ENCODE peak calls at places on chromosome 11, in seven cellular contexts. J is tibial nerve; A is C1 segment of cervical spinal cord; H is ureter; I is RWPE1; Z is activated CD4-positive, alpha-beta T cell treated with anti-CD3 and anti-CD28 coated beads for 36 hours; B is effector memory CD4-positive, alpha-beta T cell. N is an unnamed sample.

GRCh38 chr11:130523609-130524008 is 75.2 kb downstream of the ADAMTS15 start:
- DNase-seq in J (no peak), A (no peak), H (no peak), I (no peak), Z (no peak), B (no peak), N (no peak)

GRCh38 chr11:35878736-35879135 is 65.1 kb upstream of the LDLRAD3 start:
- DNase-seq in J (no peak), A (no peak), H (no peak), I (no peak), Z (no peak), B (no peak), N (no peak)

GRCh38 chr11:2802389-2803185 is 83.0 kb downstream of the CDKN1C start:
- DNase-seq in J (peak), A (no peak), H (peak), I (no peak), Z (peak), B (no peak), N (no peak)

GRCh38 chr11:93467054-93467453 is 76.1 kb downstream of the SMCO4 start:
- DNase-seq in J (no peak), A (no peak), H (no peak), I (no peak), Z (no peak), B (no peak), N (no peak)

GRCh38 chr11:69828971-69829344 is 9.7 kb upstream of the FGF3 start:
- DNase-seq in J (no peak), A (no peak), H (no peak), I (no peak), Z (no peak), B (no peak), N (no peak)

GRCh38 chr11:64146036-64146943 is 19.6 kb downstream of the MACROD1 start:
- DNase-seq in J (no peak), A (no peak), H (no peak), I (peak), Z (peak), B (peak), N (peak)

GRCh38 chr11:133337905-133338536 is 194.3 kb downstream of the OPCML start:
- DNase-seq in J (no peak), A (no peak), H (no peak), I (no peak), Z (no peak), B (no peak), N (no peak)

GRCh38 chr11:9916480-9916879 is 252.6 kb downstream of the SWAP70 start:
- DNase-seq in J (no peak), A (no peak), H (no peak), I (no peak), Z (no peak), B (no peak), N (no peak)

GRCh38 chr11:92979176-92979575 is 9.7 kb downstream of the MTNR1B start:
- DNase-seq in J (no peak), A (no peak), H (no peak), I (no peak), Z (no peak), B (no peak), N (no peak)

GRCh38 chr11:29564501-29564900 is 452.3 kb downstream of the KCNA4 start:
- DNase-seq in J (no peak), A (no peak), H (no peak), I (no peak), Z (no peak), B (no peak), N (no peak)

GRCh38 chr11:1827095-1827797 is 7.5 kb upstream of the SYT8 start:
- DNase-seq in J (peak), A (peak), H (peak), I (peak), Z (no peak), B (no peak), N (no peak)

GRCh38 chr11:111370902-111371578 is 8.0 kb downstream of the POU2AF1 start:
- DNase-seq in J (no peak), A (no peak), H (no peak), I (no peak), Z (peak), B (no peak), N (peak)

GRCh38 chr11:27201454-27202302 is 161.1 kb downstream of the BBOX1 start:
- DNase-seq in J (peak), A (no peak), H (peak), I (peak), Z (no peak), B (no peak), N (no peak)

GRCh38 chr11:60914620-60915249 is 777 bp downstream of the TMEM109 start:
- DNase-seq in J (no peak), A (peak), H (no peak), I (peak), Z (peak), B (no peak), N (no peak)

GRCh38 chr11:13337986-13338436 is 60.4 kb downstream of the BMAL1 start:
- DNase-seq in J (no peak), A (no peak), H (no peak), I (peak), Z (no peak), B (no peak), N (no peak)

GRCh38 chr11:106695506-106695905 is 322.8 kb downstream of the GUCY1A2 start:
- DNase-seq in J (no peak), A (no peak), H (no peak), I (peak), Z (no peak), B (no peak), N (no peak)

GRCh38 chr11:2884424-2884815 is 1.2 kb downstream of the CDKN1C start:
- DNase-seq in J (no peak), A (no peak), H (no peak), I (no peak), Z (no peak), B (no peak), N (no peak)

GRCh38 chr11:131038597-131038996 is 122.3 kb upstream of the SNX19 start:
- DNase-seq in J (no peak), A (no peak), H (no peak), I (no peak), Z (no peak), B (no peak), N (no peak)

GRCh38 chr11:72573380-72573949 is 100.8 kb downstream of the PDE2A start:
- DNase-seq in J (no peak), A (no peak), H (no peak), I (peak), Z (peak), B (no peak), N (peak)

GRCh38 chr11:67489203-67489859 is 6.5 kb downstream of the AIP start:
- DNase-seq in J (no peak), A (no peak), H (no peak), I (no peak), Z (no peak), B (no peak), N (no peak)

GRCh38 chr11:128908391-128909246 is 17.5 kb downstream of the KCNJ5 start:
- DNase-seq in J (no peak), A (peak), H (peak), I (peak), Z (peak), B (no peak), N (peak)

GRCh38 chr11:73597340-73597955 is 464 bp downstream of the FAM168A start:
- DNase-seq in J (no peak), A (no peak), H (peak), I (peak), Z (peak), B (no peak), N (no peak)